ENCODE peak calls at places on chromosomes 3 and 15, in seven cellular contexts. A is fibroblast of lung; W is stimulated activated CD8-positive, alpha-beta memory T cell treated with anti-CD3 and anti-CD28 coated beads, Interleukin-7, amount 100 ng/mL, for 48 hours; I is M059J; X is stimulated activated CD4-positive, alpha-beta T cell treated with anti-CD3 and anti-CD28 coated beads, Interleukin-4, amount 100 ng/mL, for 24 hours; Q is ELR; G is HEK293T. Y is an unnamed sample.

GRCh38 chr3:189166334-189166733 is 5.4 kb upstream of the TPRG1 start:
- DNase-seq in A (no peak), G (no peak), Q (no peak), X (no peak), W (no peak), I (no peak), Y (no peak)

GRCh38 chr3:46867550-46867898 is 4.3 kb upstream of the MYL3 start:
- DNase-seq in X (no peak), I (no peak), Q (no peak), W (no peak), A (peak; percentile 8), G (no peak), Y (peak; percentile 91)

GRCh38 chr15:77525411-77525811 is 104.7 kb downstream of the HMG20A start:
- DNase-seq in A (no peak), Q (no peak), G (no peak), I (no peak), W (no peak), X (no peak), Y (no peak)

GRCh38 chr15:44788748-44789147 is 52.4 kb downstream of the TRIM69 start:
- DNase-seq in G (no peak), Q (no peak), W (no peak), A (peak; percentile 39), X (peak; percentile 63), I (peak; percentile 46), Y (no peak)

GRCh38 chr15:70375006-70375409 is 277.3 kb upstream of the TLE3 start:
- DNase-seq in X (no peak), W (no peak), G (no peak), I (peak; percentile 86), Q (peak; percentile 54), A (peak; percentile 65), Y (peak; percentile 59)

GRCh38 chr3:47073685-47074084 is 90.2 kb downstream of the SETD2 start:
- DNase-seq in A (no peak), I (no peak), X (no peak), Q (no peak), G (no peak), W (no peak), Y (no peak)

GRCh38 chr15:51093865-51094605 is 671 bp downstream of the TNFAIP8L3 start:
- DNase-seq in G (peak; percentile 11), W (no peak), I (no peak), Q (peak; percentile 12), A (no peak), X (no peak), Y (peak; percentile 79)

GRCh38 chr3:67109651-67110204 is 111.6 kb downstream of the KBTBD8 start:
- DNase-seq in X (no peak), Q (peak; percentile 74), W (no peak), I (peak; percentile 47), A (peak; percentile 63), G (no peak), Y (no peak)

GRCh38 chr3:51677358-51677757 is 6.3 kb downstream of the TEX264 start:
- DNase-seq in X (no peak), I (no peak), G (no peak), A (no peak), Q (no peak), W (no peak), Y (no peak)

GRCh38 chr15:68623301-68623892 is 44.6 kb downstream of the CORO2B start:
- DNase-seq in W (no peak), Q (no peak), G (no peak), X (no peak), I (no peak), A (peak; percentile 45), Y (no peak)

GRCh38 chr15:42203891-42204290 is 4.2 kb downstream of the VPS39 start:
- DNase-seq in W (no peak), Q (peak; percentile 56), A (peak; percentile 37), I (peak; percentile 9), G (no peak), X (no peak), Y (no peak)

GRCh38 chr3:102123590-102124190 is 274.4 kb downstream of the NFKBIZ start:
- DNase-seq in W (no peak), Q (peak; percentile 10), X (no peak), G (no peak), I (no peak), A (peak; percentile 23), Y (no peak)

GRCh38 chr15:54707805-54708752 is 488.7 kb downstream of the RSL24D1 start:
- DNase-seq in W (no peak), Q (no peak), A (no peak), I (no peak), G (no peak), X (no peak), Y (no peak)

GRCh38 chr15:57758556-57758955 is 52.0 kb downstream of the POLR2M start:
- DNase-seq in I (no peak), G (no peak), A (no peak), X (no peak), W (no peak), Q (no peak), Y (no peak)

GRCh38 chr3:10551821-10552630 is 46.6 kb upstream of the ATP2B2 start:
- DNase-seq in W (peak; percentile 69), G (no peak), Q (peak; percentile 81), A (peak; percentile 82), I (peak; percentile 76), X (peak; percentile 88), Y (peak; percentile 60)

GRCh38 chr3:194112120-194113106 is 23.5 kb upstream of the HES1 start:
- DNase-seq in I (peak; percentile 37), G (no peak), Q (no peak), W (no peak), A (peak; percentile 51), X (no peak), Y (no peak)

GRCh38 chr3:52678265-52678927 is 7.3 kb downstream of the PBRM1 start:
- DNase-seq in G (no peak), X (no peak), W (no peak), Q (no peak), A (no peak), I (no peak), Y (no peak)

GRCh38 chr15:34795267-34796081 is at the start of gene ACTC1:
- DNase-seq in G (no peak), X (no peak), I (peak; percentile 62), A (peak; percentile 67), W (no peak), Q (peak; percentile 74), Y (peak; percentile 73)

GRCh38 chr3:4757056-4757948 is 221.9 kb upstream of the BHLHE40 start:
- DNase-seq in I (no peak), W (no peak), Q (no peak), X (no peak), G (no peak), A (no peak), Y (no peak)

GRCh38 chr3:53493618-53493996 is 804 bp upstream of the CACNA1D start:
- DNase-seq in Q (no peak), W (no peak), I (no peak), A (no peak), X (no peak), G (no peak), Y (no peak)

GRCh38 chr3:48929358-48930035 is 10.9 kb downstream of the ARIH2 start:
- DNase-seq in I (no peak), A (peak; percentile 17), W (no peak), X (no peak), G (no peak), Q (no peak), Y (no peak)